ENCODE peak calls at places on chromosomes 13 and 19, in seven cellular contexts. B is neural progenitor cell, T is GM23248, U is IMR-90, V is H1, O is neuronal stem cell, K is MM.1S. R is an unnamed sample.

GRCh38 chr13:95087746-95088305 is 213.4 kb downstream of the ABCC4 start:
- DNase-seq in K (no peak), T (peak; percentile 8), B (no peak), O (no peak), V (no peak), U (peak; percentile 63), R (no peak)

GRCh38 chr19:45305421-45305820 is 17.3 kb downstream of the CKM start:
- DNase-seq in V (no peak), O (no peak), K (no peak), U (no peak), B (no peak), T (no peak), R (peak; percentile 70)

GRCh38 chr13:92573467-92574057 is 653.0 kb upstream of the GPC6 start:
- DNase-seq in K (peak; percentile 12), U (peak; percentile 7), V (no peak), O (peak; percentile 26), B (peak; percentile 76), T (peak; percentile 9), R (peak; percentile 73)

GRCh38 chr19:49213791-49214190 is 56.2 kb downstream of the TRPM4 start:
- DNase-seq in V (no peak), U (no peak), B (no peak), O (no peak), T (no peak), K (no peak), R (peak; percentile 77)

GRCh38 chr13:19713186-19713965 is 69.4 kb downstream of the PSPC1 start:
- DNase-seq in V (no peak), K (no peak), T (peak; percentile 44), B (no peak), U (peak; percentile 85), O (no peak), R (no peak)

GRCh38 chr19:2215281-2215751 is 20.8 kb downstream of the PLEKHJ1 start:
- DNase-seq in V (no peak), O (no peak), B (peak; percentile 44), T (no peak), K (no peak), U (no peak), R (peak; percentile 84)

GRCh38 chr13:109275848-109276247 is 510.5 kb downstream of the IRS2 start:
- DNase-seq in O (no peak), T (peak; percentile 33), V (no peak), B (peak; percentile 60), K (no peak), U (no peak), R (peak; percentile 79)

GRCh38 chr13:50393641-50394040 is 378.4 kb downstream of the KCNRG start:
- DNase-seq in U (peak; percentile 30), O (peak; percentile 30), B (peak; percentile 77), K (no peak), V (no peak), T (no peak), R (peak; percentile 68)

GRCh38 chr19:993831-994393 is 6.3 kb upstream of the GRIN3B start:
- DNase-seq in U (no peak), K (no peak), T (no peak), B (no peak), O (no peak), V (no peak), R (peak; percentile 71)

GRCh38 chr13:99565478-99566124 is 64.3 kb downstream of the TM9SF2 start:
- DNase-seq in O (no peak), B (no peak), T (no peak), K (no peak), U (peak; percentile 29), V (no peak), R (peak; percentile 73)

GRCh38 chr19:7679017-7679720 is 1.5 kb upstream of the TRAPPC5 start:
- DNase-seq in K (peak; percentile 23), U (no peak), V (no peak), O (no peak), T (no peak), B (no peak), R (no peak)

GRCh38 chr13:44516771-44517170 is 59.4 kb downstream of the TSC22D1 start:
- DNase-seq in O (no peak), T (no peak), B (peak; percentile 47), U (no peak), K (no peak), V (no peak), R (peak; percentile 64)

GRCh38 chr19:13329766-13330165 is 176.5 kb downstream of the CACNA1A start:
- DNase-seq in O (no peak), T (peak; percentile 3), B (no peak), V (no peak), K (no peak), U (peak; percentile 31), R (no peak)

GRCh38 chr19:12284631-12285030 is 10.1 kb downstream of the ZNF44 start:
- DNase-seq in B (no peak), O (no peak), K (no peak), V (no peak), U (no peak), T (no peak), R (no peak)

GRCh38 chr19:49896863-49897621 is at the start of gene IL4I1:
- DNase-seq in K (peak; percentile 75), B (no peak), O (no peak), V (no peak), T (peak; percentile 28), U (peak; percentile 42), R (no peak)

GRCh38 chr13:109145631-109146030 is 516.2 kb downstream of the MYO16 start:
- DNase-seq in O (peak; percentile 24), T (peak; percentile 86), B (peak; percentile 70), V (no peak), K (peak; percentile 60), U (peak; percentile 72), R (no peak)

DNA sequence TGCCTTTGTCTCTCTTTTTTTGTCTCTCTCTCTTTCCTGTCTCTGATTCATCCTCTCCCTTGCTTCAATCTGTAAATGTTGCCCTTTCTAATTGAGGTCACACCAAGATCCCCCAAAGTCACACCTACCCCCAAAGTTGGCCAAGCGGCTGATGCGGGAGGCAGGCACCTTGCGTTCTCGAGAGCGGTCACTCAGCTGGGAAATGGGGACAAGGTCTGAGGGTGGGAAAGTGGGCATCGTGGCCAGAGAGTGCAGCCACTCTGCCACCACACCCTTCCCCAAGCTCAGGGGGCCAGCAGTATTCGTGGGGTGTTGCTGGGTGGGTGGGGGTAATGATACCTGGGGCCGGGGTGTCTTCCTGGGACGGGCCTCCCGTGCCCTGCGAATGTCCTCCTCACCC is 2.7 kb downstream of the COQ8B start:
- DNase-seq in U (no peak), V (no peak), O (no peak), K (no peak), B (no peak), T (no peak), R (no peak)
- H3K9ac ChIP-seq in U (peak overlapping the region; percentile 68), V (no peak overlapping the region), O (peak overlapping the region; percentile 68), K (no peak overlapping the region), B (no peak overlapping the region), T (peak overlapping the region; percentile 96), R (no peak overlapping the region)

DNA sequence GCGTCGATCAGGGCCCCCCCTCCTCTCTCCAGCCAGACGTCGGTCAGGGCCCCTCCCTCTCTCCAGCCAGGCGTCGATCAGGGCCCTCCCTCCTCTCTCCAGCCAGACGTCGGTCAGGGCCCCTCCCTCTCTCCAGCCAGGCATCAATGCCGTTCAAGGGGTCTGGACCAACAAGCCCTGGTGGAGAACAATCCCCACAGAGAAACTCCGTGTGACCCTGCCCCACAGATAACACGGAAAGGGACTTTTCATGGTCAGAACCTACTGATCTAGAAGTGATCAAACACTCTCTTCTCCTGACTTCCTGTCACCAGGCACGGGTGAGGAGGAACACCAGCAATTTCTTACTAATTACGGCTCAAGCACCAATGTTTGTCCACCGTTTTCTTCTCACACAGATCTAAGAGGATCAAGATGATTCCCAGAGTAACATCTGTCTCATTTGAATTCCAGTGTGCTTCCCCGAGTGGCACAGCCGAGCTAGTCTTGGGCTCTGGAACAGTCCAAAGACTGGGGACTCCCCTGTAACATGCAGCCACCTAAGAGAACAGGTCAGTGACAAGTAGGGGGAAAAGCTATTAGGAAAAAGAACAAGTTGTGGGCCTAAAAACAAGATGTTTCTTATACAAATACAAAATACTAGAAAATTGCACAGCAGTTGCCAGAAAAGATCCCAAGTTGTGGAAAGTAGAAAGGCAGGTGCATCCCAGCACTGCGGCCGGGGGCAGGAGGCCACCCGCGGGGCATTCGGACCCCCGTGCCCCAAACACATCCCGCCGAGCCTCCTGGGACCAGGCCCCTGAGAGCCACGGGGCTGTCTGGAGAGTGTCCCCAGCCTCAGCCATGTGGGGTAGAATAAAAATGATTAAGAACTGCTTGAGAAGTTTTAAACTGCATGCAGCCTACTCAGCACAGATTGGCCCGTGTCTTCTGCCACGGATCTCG is 11.7 kb downstream of the RASA3 start:
- DNase-seq in K (no peak), O (no peak), U (no peak), V (no peak), B (no peak), T (peak; percentile 28), R (no peak)
- H3K27ac ChIP-seq in K (no peak overlapping the region), O (peak overlapping the region; percentile 11), U (peak overlapping the region; percentile 97), V (no peak overlapping the region), B (no peak overlapping the region), T (peak overlapping the region; percentile 24), R (peak overlapping the region; percentile 73)

GRCh38 chr19:18453269-18454024 is 15.5 kb upstream of the ISYNA1 start:
- DNase-seq in O (no peak), B (no peak), K (no peak), U (peak; percentile 52), V (no peak), T (peak; percentile 74), R (no peak)

GRCh38 chr19:18450021-18450933 is 12.3 kb upstream of the ISYNA1 start:
- DNase-seq in B (no peak), K (no peak), V (no peak), U (no peak), T (no peak), O (no peak), R (no peak)

GRCh38 chr19:18452386-18452785 is 14.5 kb upstream of the ISYNA1 start:
- DNase-seq in T (peak; percentile 39), K (no peak), B (no peak), V (no peak), U (no peak), O (no peak), R (no peak)

GRCh38 chr19:18449552-18449951 is 11.6 kb upstream of the ISYNA1 start:
- DNase-seq in T (no peak), U (no peak), O (no peak), K (no peak), V (no peak), B (no peak), R (no peak)

GRCh38 chr19:18450934-18451836 is 13.3 kb upstream of the ISYNA1 start:
- DNase-seq in O (peak; percentile 74), K (peak; percentile 71), U (peak; percentile 64), V (no peak), T (peak; percentile 80), B (peak; percentile 82), R (peak; percentile 97)
- H3K36me3 ChIP-seq in O (peaks cover 39% of the 10 kb centered on the region), K (peaks cover 7% of the 10 kb centered on the region), U (peaks cover 47% of the 10 kb centered on the region), V (peaks cover 3% of the 10 kb centered on the region), T (peaks cover 5% of the 10 kb centered on the region), B (no peaks in the 10 kb centered on the region), R (peaks cover 10% of the 10 kb centered on the region)

DNA sequence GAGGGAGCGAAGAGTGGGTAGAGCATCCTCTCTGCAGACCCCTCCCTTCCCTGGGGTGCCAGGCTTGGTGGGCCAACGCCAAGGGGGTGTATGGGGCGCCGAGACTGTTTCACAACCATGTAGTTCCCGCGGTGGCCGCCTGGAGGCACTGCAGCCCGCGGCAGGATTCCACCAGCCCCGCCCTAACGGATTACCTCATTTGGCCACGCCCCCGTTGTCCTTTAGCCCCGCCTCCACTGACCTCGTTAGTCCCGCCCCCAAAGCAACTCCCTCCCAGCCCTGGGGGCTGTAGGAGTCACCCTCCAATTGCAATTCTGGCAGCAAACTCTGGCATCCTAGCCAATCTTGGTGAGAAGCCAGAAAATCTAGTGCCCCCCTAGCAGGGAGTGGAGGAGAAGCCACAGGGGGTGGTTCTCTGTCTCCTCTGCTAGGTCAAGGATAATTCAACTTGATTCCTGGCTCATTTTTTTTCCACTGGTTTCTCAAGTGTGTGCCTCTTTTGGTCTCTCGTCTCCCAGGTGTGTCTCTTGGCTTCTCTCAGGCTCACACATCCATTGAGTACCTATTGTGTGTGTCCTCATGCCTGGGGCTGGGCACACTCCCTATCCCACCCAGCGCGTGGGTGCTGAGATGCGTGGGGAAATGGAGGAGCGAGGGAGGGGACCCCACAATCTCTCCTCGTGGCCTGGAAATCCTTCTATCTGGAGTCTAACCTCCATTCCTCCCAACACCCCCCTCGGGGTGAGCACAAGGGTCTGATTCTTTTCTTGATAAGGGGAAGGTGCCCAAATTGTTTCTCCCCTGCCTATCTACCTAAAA is 2.0 kb downstream of the OLFM2 start:
- DNase-seq in V (peak; percentile 77), U (peak; percentile 69), B (peak; percentile 91), T (peak; percentile 90), K (peak; percentile 58), O (peak; percentile 87), R (peak; percentile 97)
- H3K9ac ChIP-seq in V (no peak overlapping the region), U (no peak overlapping the region), B (no peak overlapping the region), T (no peak overlapping the region), K (no peak overlapping the region), O (no peak overlapping the region), R (no peak overlapping the region)

R was measured in endodermal cell.